ENCODE peak calls at places on chromosome 15, in ten cellular contexts. O, Z, F, S, Y, T, M, U, D and G are unnamed samples.

GRCh38 chr15:89551502-89551901 is 23.8 kb upstream of the TICRR start:
- DNase-seq in D (no peak), T (no peak), Y (no peak), S (no peak), F (no peak), O (no peak), U (no peak), Z (peak; percentile 7), M (no peak), G (peak; percentile 9)

GRCh38 chr15:80308002-80308401 is 56.0 kb upstream of the CTXND1 start:
- DNase-seq in U (no peak), Y (no peak), F (no peak), T (no peak), M (peak; percentile 42), Z (no peak), O (no peak), D (no peak), S (no peak), G (no peak)

GRCh38 chr15:41511331-41512077 is 2.1 kb downstream of the LTK start:
- DNase-seq in Z (no peak), O (no peak), T (no peak), D (no peak), M (no peak), F (no peak), S (no peak), U (no peak), Y (no peak), G (no peak)

GRCh38 chr15:56672721-56673120 is 60.6 kb downstream of the ZNF280D start:
- DNase-seq in Z (peak; percentile 72), S (no peak), T (no peak), Y (no peak), M (no peak), D (no peak), U (no peak), O (no peak), F (no peak), G (no peak)

GRCh38 chr15:89111352-89111751 is 23.1 kb downstream of the ABHD2 start:
- DNase-seq in Z (no peak), O (no peak), S (no peak), Y (no peak), F (no peak), M (no peak), D (no peak), T (no peak), U (no peak), G (no peak)

GRCh38 chr15:90603893-90604292 is 74.2 kb downstream of the CRTC3 start:
- DNase-seq in M (peak; percentile 36), O (no peak), U (no peak), Y (peak; percentile 65), T (no peak), Z (peak; percentile 41), S (no peak), D (peak; percentile 26), F (peak; percentile 18), G (no peak)

GRCh38 chr15:89370120-89371077 is 35.8 kb upstream of the POLG start:
- DNase-seq in S (no peak), D (no peak), Z (no peak), T (no peak), Y (no peak), M (peak; percentile 38), O (no peak), F (no peak), U (no peak), G (peak; percentile 22)

GRCh38 chr15:45141386-45141785 is 11.6 kb downstream of the DUOX1 start:
- DNase-seq in S (no peak), Z (no peak), D (no peak), Y (no peak), F (no peak), M (no peak), U (no peak), O (no peak), T (no peak), G (no peak)

GRCh38 chr15:98671060-98672008 is 23.0 kb downstream of the IGF1R start:
- DNase-seq in Y (no peak), U (no peak), Z (peak; percentile 88), D (no peak), F (no peak), O (peak; percentile 18), T (no peak), M (no peak), S (no peak), G (peak; percentile 42)

GRCh38 chr15:48962662-48963523 is 826 bp downstream of the SHC4 start:
- DNase-seq in U (no peak), D (no peak), Y (peak; percentile 59), T (no peak), F (peak; percentile 28), M (peak; percentile 63), Z (peak; percentile 71), O (no peak), S (no peak), G (peak; percentile 42)

GRCh38 chr15:74315626-74316025 is 51.8 kb downstream of the CYP11A1 start:
- DNase-seq in Z (no peak), F (no peak), M (no peak), U (no peak), D (no peak), T (no peak), S (no peak), Y (peak; percentile 46), O (no peak), G (no peak)

GRCh38 chr15:65318870-65319356 is 14.4 kb downstream of the RNU5B-1 start:
- DNase-seq in U (no peak), M (peak; percentile 93), S (peak; percentile 77), T (no peak), D (peak; percentile 86), F (peak; percentile 82), Y (peak; percentile 81), Z (peak; percentile 81), O (peak; percentile 72), G (peak; percentile 78)